ENCODE peak calls at places on chromosome 18, in seven cellular contexts. N is SIG-M5; H is effector memory CD8-positive, alpha-beta T cell; C is EH; X is stimulated activated CD4-positive, alpha-beta T cell treated with anti-CD3 and anti-CD28 coated beads, Interleukin-1b, Interleukin-23, amount 100 ng/mL, for 24 hours; K is LoVo; V is T1000. G is an unnamed sample.

GRCh38 chr18:4454548-4455112 is 477 bp downstream of the DLGAP1 start:
- DNase-seq in N (no peak), H (no peak), C (no peak), X (no peak), K (no peak), V (no peak), G (no peak)

GRCh38 chr18:13376841-13377351 is 158.3 kb downstream of the LDLRAD4 start:
- DNase-seq in N (no peak), H (no peak), C (no peak), X (peak; percentile 63), K (no peak), V (no peak), G (no peak)

GRCh38 chr18:63301458-63301857 is 18.1 kb downstream of the BCL2 start:
- DNase-seq in N (no peak), H (no peak), C (no peak), X (no peak), K (no peak), V (no peak), G (no peak)

GRCh38 chr18:48896875-48897511 is 53.8 kb downstream of the SMAD7 start:
- DNase-seq in N (peak; percentile 69), H (no peak), C (peak; percentile 45), X (no peak), K (peak; percentile 7), V (no peak), G (no peak)

GRCh38 chr18:51867767-51868166 is 472.2 kb upstream of the DCC start:
- DNase-seq in N (no peak), H (no peak), C (peak; percentile 1), X (no peak), K (peak; percentile 19), V (no peak), G (no peak)

GRCh38 chr18:59429608-59430007 is 70.5 kb upstream of the LMAN1 start:
- DNase-seq in N (no peak), H (no peak), C (no peak), X (no peak), K (no peak), V (no peak), G (no peak)

GRCh38 chr18:75364512-75364911 is 63.0 kb downstream of the SMIM21 start:
- DNase-seq in N (no peak), H (no peak), C (no peak), X (no peak), K (no peak), V (no peak), G (no peak)

GRCh38 chr18:32383040-32383819 is 87.5 kb downstream of the GAREM1 start:
- DNase-seq in N (no peak), H (no peak), C (peak; percentile 7), X (no peak), K (peak; percentile 78), V (peak; percentile 11), G (no peak)

GRCh38 chr18:65439184-65439583 is 311.6 kb upstream of the CDH7 start:
- DNase-seq in N (no peak), H (no peak), C (no peak), X (no peak), K (no peak), V (no peak), G (peak; percentile 2)

GRCh38 chr18:56381151-56381550 is 257.2 kb downstream of the TXNL1 start:
- DNase-seq in N (no peak), H (no peak), C (no peak), X (no peak), K (no peak), V (no peak), G (no peak)

GRCh38 chr18:46310258-46310657 is 206.1 kb downstream of the HAUS1 start:
- DNase-seq in N (no peak), H (no peak), C (no peak), X (no peak), K (no peak), V (no peak), G (no peak)

GRCh38 chr18:31990823-31991222 is 27.8 kb upstream of the RNF125 start:
- DNase-seq in N (no peak), H (no peak), C (no peak), X (no peak), K (no peak), V (no peak), G (no peak)

GRCh38 chr18:33115476-33115875 is 325.0 kb downstream of the CCDC178 start:
- DNase-seq in N (no peak), H (no peak), C (no peak), X (no peak), K (no peak), V (no peak), G (no peak)

GRCh38 chr18:8460748-8461147 is 148.5 kb upstream of the RAB12 start:
- DNase-seq in N (no peak), H (no peak), C (no peak), X (no peak), K (no peak), V (no peak), G (no peak)

GRCh38 chr18:34707670-34708069 is 2.4 kb upstream of the DTNA start:
- DNase-seq in N (no peak), H (no peak), C (peak; percentile 93), X (no peak), K (peak; percentile 69), V (peak; percentile 16), G (peak; percentile 47)

G was measured in SW 1271.